ENCODE peak calls at places on chromosome 5, in six cellular contexts. S is PC-3, F is colonic mucosa, B is fibroblast of lung, Q is astrocyte, A is GM23248. H is an unnamed sample.

GRCh38 chr5:122858451-122858850 is 13.0 kb downstream of the SNX24 start:
- DNase-seq in S (peak), F (no peak), B (peak), Q (peak), A (peak), H (peak)

GRCh38 chr5:181189962-181190710 is 14.9 kb downstream of the TRIM7 start:
- DNase-seq in S (no peak), F (peak), B (no peak), Q (no peak), A (peak), H (peak)

GRCh38 chr5:97943036-97943435 is 760.0 kb upstream of the RIOK2 start:
- DNase-seq in S (no peak), F (no peak), B (no peak), Q (no peak), A (no peak), H (no peak)

GRCh38 chr5:179294891-179295777 is 50.1 kb downstream of the ADAMTS2 start:
- DNase-seq in S (no peak), F (no peak), B (peak), Q (peak), A (peak), H (no peak)

GRCh38 chr5:7856855-7857254 is 5.9 kb upstream of the CFAP90 start:
- DNase-seq in S (peak), F (no peak), B (peak), Q (no peak), A (peak), H (peak)

GRCh38 chr5:102815560-102816324 is 60.6 kb downstream of the PAM start:
- DNase-seq in S (no peak), F (no peak), B (peak), Q (peak), A (peak), H (no peak)

GRCh38 chr5:1494780-1495524 is 28.8 kb downstream of the LPCAT1 start:
- DNase-seq in S (no peak), F (peak), B (no peak), Q (no peak), A (no peak), H (no peak)

GRCh38 chr5:53200309-53200708 is 90.8 kb upstream of the MOCS2 start:
- DNase-seq in S (no peak), F (no peak), B (no peak), Q (no peak), A (no peak), H (no peak)

GRCh38 chr5:100430268-100430900 is 104.8 kb upstream of the FAM174A start:
- DNase-seq in S (peak), F (peak), B (peak), Q (no peak), A (peak), H (peak)

GRCh38 chr5:110969502-110969901 is 102.0 kb upstream of the TSLP start:
- DNase-seq in S (peak), F (no peak), B (no peak), Q (no peak), A (no peak), H (no peak)

GRCh38 chr5:67190856-67191255 is 5.7 kb downstream of the CD180 start:
- DNase-seq in S (no peak), F (no peak), B (no peak), Q (no peak), A (no peak), H (peak)

GRCh38 chr5:135509995-135510394 is 25.8 kb downstream of the NEUROG1 start:
- DNase-seq in S (no peak), F (no peak), B (no peak), Q (no peak), A (no peak), H (no peak)

GRCh38 chr5:43041669-43042175 is 1.6 kb upstream of the ANXA2R start:
- DNase-seq in S (peak), F (peak), B (peak), Q (peak), A (peak), H (peak)

GRCh38 chr5:73912755-73913365 is 286.9 kb downstream of the ARHGEF28 start:
- DNase-seq in S (no peak), F (no peak), B (peak), Q (peak), A (no peak), H (peak)

GRCh38 chr5:119452373-119453044 is at the start of gene HSD17B4:
- DNase-seq in S (peak), F (peak), B (peak), Q (peak), A (peak), H (peak)

GRCh38 chr5:74166064-74166463 is 474.5 kb downstream of the ENC1 start:
- DNase-seq in S (no peak), F (no peak), B (peak), Q (peak), A (no peak), H (no peak)

GRCh38 chr5:41871866-41872265 is 1.6 kb upstream of the OXCT1 start:
- DNase-seq in S (peak), F (no peak), B (peak), Q (peak), A (peak), H (peak)

GRCh38 chr5:127878174-127878750 is 175.1 kb downstream of the CCDC192 start:
- DNase-seq in S (peak), F (peak), B (peak), Q (no peak), A (peak), H (peak)

GRCh38 chr5:127872494-127872893 is 169.3 kb downstream of the CCDC192 start:
- DNase-seq in S (no peak), F (no peak), B (no peak), Q (no peak), A (no peak), H (no peak)

GRCh38 chr5:127871448-127872153 is 168.4 kb downstream of the CCDC192 start:
- DNase-seq in S (peak), F (no peak), B (no peak), Q (no peak), A (peak), H (peak)

GRCh38 chr5:127875235-127876021 is 172.2 kb downstream of the CCDC192 start:
- DNase-seq in S (peak), F (peak), B (peak), Q (peak), A (peak), H (peak)

GRCh38 chr5:127876384-127876783 is 173.2 kb downstream of the CCDC192 start:
- DNase-seq in S (peak), F (no peak), B (peak), Q (no peak), A (peak), H (no peak)
- H3K9ac ChIP-seq in S (no peak), F (peak), B (no peak), Q (no peak), A (no peak), H (no peak)

GRCh38 chr5:146466521-146467349 is 19.6 kb downstream of the TCERG1 start:
- DNase-seq in S (peak), F (no peak), B (peak), Q (peak), A (peak), H (peak)
- H3K9ac ChIP-seq in S (no peak), F (no peak), B (no peak), Q (no peak), A (no peak), H (peak)

GRCh38 chr5:154844800-154845199 is 5.6 kb downstream of the FAXDC2 start:
- DNase-seq in S (no peak), F (no peak), B (no peak), Q (no peak), A (no peak), H (no peak)

GRCh38 chr5:154849791-154850201 is 607 bp downstream of the FAXDC2 start:
- DNase-seq in S (no peak), F (no peak), B (peak), Q (peak), A (peak), H (peak)

GRCh38 chr5:154851351-154851750 is 948 bp upstream of the FAXDC2 start:
- DNase-seq in S (no peak), F (no peak), B (no peak), Q (no peak), A (no peak), H (no peak)

GRCh38 chr5:154849261-154849660 is 1.1 kb downstream of the FAXDC2 start:
- DNase-seq in S (no peak), F (no peak), B (no peak), Q (no peak), A (no peak), H (no peak)

DNA sequence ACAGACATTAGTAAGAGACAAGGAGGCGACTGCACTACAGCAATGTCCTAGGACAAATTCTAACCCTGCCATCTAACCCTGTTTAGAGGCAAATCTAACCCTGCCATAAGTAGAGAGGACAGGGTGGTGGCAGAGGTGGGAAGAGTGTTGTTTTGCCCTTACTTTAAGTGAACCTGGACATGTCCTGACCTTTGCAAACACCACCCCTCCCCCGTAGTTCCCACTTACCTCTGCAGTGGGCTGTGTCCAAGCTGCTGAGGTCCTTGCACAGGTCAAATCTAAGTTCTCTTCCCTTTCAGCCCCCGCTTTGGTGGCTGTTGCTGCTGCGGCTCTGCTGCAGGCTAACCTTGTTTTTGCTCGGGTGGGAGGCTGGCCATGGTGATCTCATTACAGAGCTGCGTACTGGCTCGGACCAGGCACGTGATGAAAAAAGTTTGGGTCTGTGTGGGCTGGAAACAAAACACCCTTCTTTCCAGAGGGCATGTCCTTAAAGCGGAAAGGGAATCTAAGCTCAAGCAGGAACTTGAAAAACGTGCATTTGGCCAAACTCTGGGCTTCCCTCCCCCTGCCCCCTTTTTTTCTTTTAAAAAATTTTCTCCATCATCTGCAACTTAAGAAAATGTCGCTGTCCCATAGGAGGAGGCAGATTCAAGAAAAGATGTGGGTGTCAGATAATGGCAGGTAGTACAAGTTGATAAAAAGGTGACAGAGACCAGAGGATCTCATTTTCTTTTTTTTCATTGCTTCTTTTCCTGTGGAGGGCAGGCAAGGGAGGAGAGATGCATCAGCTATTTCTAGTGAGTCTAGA is at the start of gene FAXDC2:
- DNase-seq in S (no peak), F (peak), B (peak), Q (peak), A (peak), H (peak)
- H3K9ac ChIP-seq in S (no peak), F (peak), B (peak), Q (peak), A (peak), H (peak)

GRCh38 chr5:150797384-150797783 is 18.8 kb downstream of the SMIM3 start:
- DNase-seq in S (no peak), F (no peak), B (no peak), Q (no peak), A (no peak), H (no peak)

GRCh38 chr5:150804388-150804787 is 25.8 kb downstream of the SMIM3 start:
- DNase-seq in S (no peak), F (no peak), B (no peak), Q (no peak), A (no peak), H (no peak)

DNA sequence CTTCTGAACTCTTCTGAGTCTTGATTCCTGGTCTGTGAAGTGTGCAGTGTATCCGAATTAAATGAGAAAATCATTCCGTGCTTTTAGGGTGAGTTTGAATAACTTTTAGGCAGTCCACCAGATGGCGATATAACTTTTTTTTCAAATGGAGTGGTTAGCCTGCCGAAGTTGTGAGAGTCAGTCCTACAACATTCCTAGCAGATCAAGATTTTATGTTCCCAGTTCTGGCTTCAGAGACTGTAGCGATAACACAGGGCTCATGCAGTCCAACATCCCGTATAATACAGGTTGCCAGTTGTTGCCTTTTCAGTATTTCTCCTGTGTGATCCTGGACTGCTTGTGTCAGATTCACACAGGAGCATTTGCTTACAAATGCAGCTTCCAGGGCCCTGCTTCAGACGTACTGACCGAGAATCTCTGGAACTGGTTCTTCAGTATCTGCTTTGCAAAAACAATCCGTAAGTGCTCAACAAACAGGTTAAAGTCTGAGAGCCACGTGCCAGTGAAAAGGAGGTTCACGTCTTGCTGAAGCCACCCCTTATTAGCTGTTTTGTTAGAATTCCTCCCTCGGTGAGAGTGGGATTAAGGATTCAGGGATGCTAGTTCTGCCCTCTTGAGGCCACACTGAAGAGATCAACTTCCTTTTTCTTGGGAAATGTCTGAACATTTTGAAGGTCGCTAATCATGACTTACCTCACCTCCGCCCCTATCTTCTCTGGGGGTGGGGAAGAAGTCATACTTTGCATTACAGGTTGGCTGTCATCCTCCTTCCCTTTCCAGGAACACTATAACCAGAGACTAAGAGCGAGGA is 22.8 kb downstream of the SMIM3 start:
- DNase-seq in S (peak), F (peak), B (peak), Q (peak), A (peak), H (peak)
- H3K9ac ChIP-seq in S (peak), F (peak), B (no peak), Q (peak), A (peak), H (peak)